ENCODE peak calls at places on chromosomes 1 and 21, in six cellular contexts. Z, A, Q, T, M and D are unnamed samples.

GRCh38 chr1:153261793-153262371 is 2.4 kb downstream of the LORICRIN start:
- DNase-seq in Z (no peak), A (no peak), Q (no peak), T (no peak), M (no peak), D (no peak)

GRCh38 chr1:115035652-115036051 is 6.0 kb downstream of the TSHB start:
- DNase-seq in Z (no peak), A (no peak), Q (no peak), T (no peak), M (no peak), D (no peak)

GRCh38 chr1:71490432-71490831 is 409.6 kb upstream of the ZRANB2 start:
- DNase-seq in Z (peak), A (peak), Q (no peak), T (no peak), M (no peak), D (peak)

GRCh38 chr1:186925881-186926676 is 97.3 kb downstream of the PLA2G4A start:
- DNase-seq in Z (peak), A (peak), Q (peak), T (no peak), M (no peak), D (no peak)

GRCh38 chr1:229855999-229856650 is 210.9 kb upstream of the GALNT2 start:
- DNase-seq in Z (peak), A (peak), Q (no peak), T (no peak), M (no peak), D (no peak)

GRCh38 chr1:199226163-199226562 is 587.3 kb downstream of the PTPRC start:
- DNase-seq in Z (peak), A (peak), Q (no peak), T (no peak), M (no peak), D (peak)

GRCh38 chr21:44939532-44940115 is at the start of gene SLX9:
- DNase-seq in Z (peak), A (peak), Q (peak), T (peak), M (no peak), D (peak)

GRCh38 chr1:39205102-39205780 is 746 bp downstream of the MACF1 start:
- DNase-seq in Z (peak), A (peak), Q (peak), T (no peak), M (no peak), D (peak)

GRCh38 chr1:64245495-64245894 is 42.1 kb downstream of the UBE2U start:
- DNase-seq in Z (no peak), A (no peak), Q (no peak), T (no peak), M (no peak), D (no peak)